ENCODE peak calls at places on chromosomes 4 and X, in four cellular contexts. P is HCT116, R is GM12878, F is H1. E is an unnamed sample.
A peak's percentile ranks its signal among the peaks of the same experiment; 100 is the strongest.

GRCh38 chr4:16853653-16854052 is 44.8 kb downstream of the LDB2 start:
- DNase-seq in P (no peak), R (no peak), F (no peak), E (no peak)

GRCh38 chr4:111806331-111806730 is 338.9 kb upstream of the FAM241A start:
- DNase-seq in P (peak; percentile 46), R (no peak), F (peak; percentile 15), E (no peak)

GRCh38 chr4:52298444-52298843 is 247.3 kb downstream of the SPATA18 start:
- DNase-seq in P (no peak), R (no peak), F (no peak), E (no peak)

GRCh38 chr4:187179086-187180070 is 455.7 kb upstream of the FAT1 start:
- DNase-seq in P (no peak), R (no peak), F (no peak), E (no peak)

GRCh38 chr4:154982187-154983047 is 201.3 kb downstream of the RBM46 start:
- DNase-seq in P (peak; percentile 58), R (peak; percentile 15), F (peak; percentile 38), E (peak; percentile 48)

GRCh38 chr4:94621491-94622080 is 136.2 kb upstream of the BMPR1B start:
- DNase-seq in P (peak; percentile 38), R (no peak), F (no peak), E (peak; percentile 18)

GRCh38 chr4:8395504-8395903 is 45.0 kb downstream of the ACOX3 start:
- DNase-seq in P (no peak), R (no peak), F (no peak), E (no peak)

GRCh38 chr4:78426972-78427371 is 124.6 kb upstream of the ANXA3 start:
- DNase-seq in P (no peak), R (peak; percentile 11), F (no peak), E (no peak)

GRCh38 chr4:80926891-80927290 is 103.6 kb upstream of the BMP3 start:
- DNase-seq in P (no peak), R (no peak), F (no peak), E (no peak)

GRCh38 chr4:129146639-129147038 is 50.7 kb downstream of the C4orf33 start:
- DNase-seq in P (no peak), R (no peak), F (no peak), E (no peak)

GRCh38 chrX:42020225-42020624 is 96.9 kb upstream of the CASK start:
- DNase-seq in P (no peak), R (no peak), F (no peak), E (no peak)

GRCh38 chr4:83110222-83110945 is 4.1 kb downstream of the PLAC8 start:
- DNase-seq in P (peak; percentile 40), R (peak; percentile 90), F (peak; percentile 84), E (peak; percentile 70)

GRCh38 chrX:154785711-154786110 is 19.6 kb downstream of the MPP1 start:
- DNase-seq in P (no peak), R (no peak), F (no peak), E (no peak)

GRCh38 chr4:22238742-22239141 is 277.1 kb downstream of the ADGRA3 start:
- DNase-seq in P (no peak), R (no peak), F (no peak), E (no peak)

GRCh38 chr4:5808081-5808741 is 84.7 kb downstream of the CRMP1 start:
- DNase-seq in P (no peak), R (no peak), F (no peak), E (no peak)
- TF ChIP-seq ZNF274 in P (no peak), R (no peak), F (no peak), E (no peak)

GRCh38 chrX:81174286-81174685 is 27.4 kb downstream of the HMGN5 start:
- DNase-seq in P (no peak), R (no peak), F (no peak), E (no peak)
- TF ChIP-seq ZNF274 in P (no peak), R (no peak), F (no peak), E (no peak)

GRCh38 chr4:37685726-37686372 is 327 bp downstream of the RELL1 start:
- DNase-seq in P (no peak), R (no peak), F (no peak), E (no peak)
- TF ChIP-seq ZNF274 in P (no peak), R (no peak), F (no peak), E (no peak)

GRCh38 chr4:41015031-41015675 is 199.2 kb downstream of the APBB2 start:
- DNase-seq in P (no peak), R (no peak), F (no peak), E (no peak)
- TF ChIP-seq ZNF274 in P (no peak), R (no peak), F (no peak), E (no peak)

GRCh38 chr4:98712607-98713006 is 54.2 kb upstream of the TSPAN5 start:
- DNase-seq in P (no peak), R (no peak), F (no peak), E (no peak)

GRCh38 chr4:98706935-98707334 is 48.5 kb upstream of the TSPAN5 start:
- DNase-seq in P (no peak), R (no peak), F (no peak), E (no peak)

GRCh38 chr4:98710831-98711230 is 52.4 kb upstream of the TSPAN5 start:
- DNase-seq in P (no peak), R (no peak), F (no peak), E (no peak)

GRCh38 chr4:98706200-98706813 is 47.9 kb upstream of the TSPAN5 start:
- DNase-seq in P (no peak), R (no peak), F (no peak), E (no peak)

DNA sequence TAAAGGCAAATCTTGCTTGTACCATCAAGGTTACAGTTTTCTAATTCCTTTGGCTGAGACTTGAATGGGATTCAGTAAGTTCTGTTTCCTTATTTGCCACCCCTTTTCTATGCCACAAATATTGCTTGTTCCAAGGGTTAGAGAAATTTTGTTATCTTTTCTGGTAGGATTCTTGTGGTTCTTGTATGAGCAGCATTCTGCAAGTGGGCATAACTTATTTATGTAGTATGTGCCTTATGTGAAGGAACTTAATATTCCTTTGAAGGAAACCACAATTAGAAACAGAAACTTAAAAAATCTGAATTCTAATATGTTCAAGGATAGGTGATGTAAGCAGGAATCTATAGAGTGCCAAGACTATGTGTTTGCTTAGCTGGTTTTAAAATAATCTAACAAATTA is 53.1 kb upstream of the TSPAN5 start:
- DNase-seq in P (no peak), R (no peak), F (no peak), E (no peak)
- TF ChIP-seq ZNF274 in P (no peak), R (no peak), F (no peak), E (no peak)